ENCODE peak calls at places on chromosomes 6 and 20, in five cellular contexts. Q is IMR-90, W is left ventricle myocardium inferior, P is GM23338, D is AG04450. L is an unnamed sample.

GRCh38 chr6:97958143-97958542 is 675.1 kb upstream of the MMS22L start:
- DNase-seq in W (peak), Q (no peak), P (peak), D (no peak), L (peak)

GRCh38 chr6:121418346-121418745 is 17.1 kb upstream of the GJA1 start:
- DNase-seq in D (no peak), P (no peak), W (no peak), Q (no peak), L (no peak)

GRCh38 chr20:53829706-53830521 is 236.3 kb upstream of the ZNF217 start:
- DNase-seq in W (no peak), P (no peak), D (no peak), Q (peak), L (no peak)

GRCh38 chr6:113734886-113735481 is 122.2 kb upstream of the MARCKS start:
- DNase-seq in P (no peak), W (no peak), D (no peak), Q (peak), L (no peak)

GRCh38 chr6:29696147-29697129 is 15.5 kb upstream of the ZFP57 start:
- DNase-seq in Q (no peak), W (no peak), D (no peak), P (peak), L (no peak)

GRCh38 chr20:53409177-53409576 is 184.5 kb downstream of the ZNF217 start:
- DNase-seq in W (no peak), D (no peak), Q (no peak), P (no peak), L (no peak)

GRCh38 chr6:84026721-84027164 is 6.8 kb upstream of the MRAP2 start:
- DNase-seq in Q (no peak), W (no peak), D (no peak), P (no peak), L (no peak)

GRCh38 chr6:45422541-45423110 is 44.9 kb upstream of the SUPT3H start:
- DNase-seq in Q (peak), P (peak), D (no peak), W (peak), L (peak)

GRCh38 chr20:35558416-35558815 is 16.5 kb downstream of the ERGIC3 start:
- DNase-seq in D (no peak), Q (no peak), P (no peak), W (no peak), L (no peak)

GRCh38 chr6:163985040-163985439 is 570.5 kb downstream of the QKI start:
- DNase-seq in W (no peak), P (no peak), D (no peak), Q (no peak), L (no peak)

GRCh38 chr6:14254505-14254904 is 136.9 kb downstream of the CD83 start:
- DNase-seq in Q (no peak), P (no peak), D (no peak), W (no peak), L (no peak)

GRCh38 chr6:78132681-78133410 is 480.0 kb downstream of the MEI4 start:
- DNase-seq in P (no peak), W (no peak), Q (no peak), D (no peak), L (no peak)

GRCh38 chr6:12545837-12546658 is 170.5 kb upstream of the PHACTR1 start:
- DNase-seq in P (no peak), Q (peak), D (peak), W (no peak), L (no peak)

GRCh38 chr20:2756056-2756611 is 44.3 kb downstream of the CPXM1 start:
- DNase-seq in W (no peak), P (peak), D (peak), Q (peak), L (no peak)

GRCh38 chr6:79138146-79138545 is 60.1 kb upstream of the PHIP start:
- DNase-seq in D (no peak), Q (no peak), W (no peak), P (no peak), L (no peak)

GRCh38 chr6:111555041-111555440 is 50.6 kb downstream of the TRAF3IP2 start:
- DNase-seq in P (no peak), W (no peak), D (no peak), Q (peak), L (no peak)

GRCh38 chr6:120671519-120671918 is 662.8 kb downstream of the TBC1D32 start:
- DNase-seq in Q (no peak), P (peak), D (no peak), W (no peak), L (no peak)

GRCh38 chr6:38056361-38056760 is 236.8 kb downstream of the ZFAND3 start:
- DNase-seq in Q (no peak), P (no peak), W (no peak), D (no peak), L (no peak)

GRCh38 chr6:38054526-38054925 is 235.0 kb downstream of the ZFAND3 start:
- DNase-seq in P (no peak), D (no peak), W (no peak), Q (no peak), L (no peak)

GRCh38 chr6:38047562-38047961 is 228.0 kb downstream of the ZFAND3 start:
- DNase-seq in P (no peak), Q (no peak), D (no peak), W (no peak), L (no peak)

GRCh38 chr6:38055210-38055609 is 235.7 kb downstream of the ZFAND3 start:
- DNase-seq in Q (no peak), P (peak), W (no peak), D (no peak), L (no peak)

DNA sequence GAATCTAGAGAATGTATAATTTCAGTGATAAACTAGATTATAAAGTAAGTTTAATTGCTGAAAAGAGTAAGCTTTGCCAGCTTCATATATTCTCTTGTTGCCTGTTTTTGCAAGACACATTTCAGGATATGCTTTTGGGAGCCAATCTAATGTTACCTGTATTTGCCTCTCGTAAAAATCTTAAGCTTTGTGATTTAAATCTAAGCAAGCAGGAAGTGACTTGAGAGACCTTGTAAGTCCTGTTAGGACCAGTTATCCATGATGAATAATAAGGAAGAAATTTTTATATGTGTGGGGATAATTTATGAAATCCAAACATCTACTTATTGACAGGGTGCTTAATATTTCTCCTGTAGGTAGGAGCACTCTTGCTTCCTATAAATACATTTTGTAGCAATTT is 232.5 kb downstream of the ZFAND3 start:
- DNase-seq in D (no peak), P (no peak), Q (no peak), W (no peak), L (no peak)
- H3K27ac ChIP-seq in D (no peak), P (no peak), Q (no peak), W (no peak), L (no peak)

GRCh38 chr20:40694246-40694645 is 5.2 kb upstream of the MAFB start:
- DNase-seq in Q (no peak), D (no peak), W (no peak), P (no peak), L (no peak)
- H3K4me3 ChIP-seq in Q (no peak), D (no peak), W (no peak), P (no peak), L (no peak)

GRCh38 chr6:53115113-53115512 is 33.5 kb downstream of the GCM1 start:
- DNase-seq in P (no peak), Q (no peak), W (no peak), D (no peak), L (no peak)

GRCh38 chr6:53115741-53116140 is 32.9 kb downstream of the GCM1 start:
- DNase-seq in P (no peak), W (no peak), Q (no peak), D (no peak), L (no peak)

GRCh38 chr6:53124131-53124800 is 24.4 kb downstream of the GCM1 start:
- DNase-seq in W (no peak), Q (no peak), D (no peak), P (no peak), L (no peak)

GRCh38 chr6:53119349-53119748 is 29.3 kb downstream of the GCM1 start:
- DNase-seq in W (no peak), Q (no peak), D (no peak), P (no peak), L (no peak)

GRCh38 chr6:53119772-53120409 is 28.8 kb downstream of the GCM1 start:
- DNase-seq in P (peak), W (no peak), D (peak), Q (peak), L (no peak)
- H3K27ac ChIP-seq in P (no peak), W (no peak), D (no peak), Q (no peak), L (no peak)

GRCh38 chr6:30881392-30881986 is 2.8 kb upstream of the DDR1 start:
- DNase-seq in W (no peak), D (no peak), P (no peak), Q (no peak), L (no peak)

GRCh38 chr6:30883743-30884520 is at the start of gene DDR1:
- DNase-seq in W (peak), D (no peak), P (peak), Q (peak), L (peak)

GRCh38 chr6:30881987-30882763 is 2.1 kb upstream of the DDR1 start:
- DNase-seq in D (peak), W (no peak), P (peak), Q (peak), L (no peak)

GRCh38 chr6:30883476-30883742 is 910 bp upstream of the DDR1 start:
- DNase-seq in W (no peak), Q (no peak), P (no peak), D (no peak), L (no peak)

GRCh38 chr6:30882764-30883475 is 1.4 kb upstream of the DDR1 start:
- DNase-seq in D (no peak), Q (no peak), W (no peak), P (peak), L (no peak)
- H3K4me3 ChIP-seq in D (no peak), Q (no peak), W (no peak), P (peak), L (no peak)

GRCh38 chr20:50277064-50277415 is 86.4 kb downstream of the CEBPB start:
- DNase-seq in W (no peak), P (no peak), D (no peak), Q (no peak), L (no peak)

GRCh38 chr20:50272413-50273120 is 81.9 kb downstream of the CEBPB start:
- DNase-seq in P (no peak), Q (no peak), D (no peak), W (no peak), L (no peak)

GRCh38 chr20:50273601-50274491 is 83.2 kb downstream of the CEBPB start:
- DNase-seq in Q (no peak), D (no peak), P (no peak), W (no peak), L (no peak)

GRCh38 chr20:50276119-50277063 is 85.8 kb downstream of the CEBPB start:
- DNase-seq in Q (no peak), D (no peak), W (no peak), P (no peak), L (no peak)

DNA sequence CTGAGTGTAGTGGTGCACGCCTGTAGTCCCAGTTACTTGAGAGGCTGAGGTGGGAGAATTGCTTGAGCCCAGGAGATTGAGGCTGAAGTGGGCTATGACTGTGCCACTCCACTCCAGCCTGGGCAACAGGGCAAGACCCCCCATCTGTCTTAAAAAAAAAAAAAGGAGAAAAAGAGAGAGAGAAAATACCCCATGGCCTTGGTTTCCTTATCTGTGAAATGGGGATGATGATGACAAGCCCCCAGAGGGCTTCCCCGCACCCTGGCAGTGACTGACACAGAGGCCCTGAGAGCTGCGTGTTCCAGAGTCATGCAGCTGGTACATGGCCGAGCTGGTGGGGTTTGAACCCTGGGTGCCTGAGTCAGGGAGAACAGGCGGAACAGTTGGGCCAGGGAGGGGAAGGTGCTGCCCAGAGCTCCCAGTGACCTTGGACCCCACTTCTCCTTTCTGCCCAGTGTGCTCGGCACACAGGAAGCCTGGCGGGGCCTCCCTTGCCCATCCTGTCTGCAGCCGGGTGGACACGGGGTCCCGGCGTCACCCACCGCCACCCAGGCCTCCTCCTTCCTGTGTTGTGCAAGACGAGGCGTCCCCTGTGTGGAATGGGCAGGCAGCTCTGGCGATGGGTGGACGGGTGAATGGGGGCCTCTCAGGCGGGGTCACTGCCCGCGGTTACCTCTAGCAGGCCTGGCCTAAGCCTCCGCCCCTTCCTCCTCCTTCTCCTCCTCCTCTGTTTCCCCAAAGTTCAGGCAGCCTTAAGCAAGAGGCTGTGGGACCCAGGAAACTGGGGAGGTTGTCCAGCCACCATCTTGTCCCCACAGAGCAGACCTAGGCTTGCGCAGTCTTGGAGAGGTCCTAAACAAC is 84.2 kb downstream of the CEBPB start:
- DNase-seq in W (peak), Q (no peak), P (no peak), D (no peak), L (peak)
- H3K27ac ChIP-seq in W (peak), Q (no peak), P (no peak), D (no peak), L (peak)

GRCh38 chr20:38202153-38202981 is 37.3 kb upstream of the TGM2 start:
- DNase-seq in W (no peak), P (no peak), Q (no peak), D (no peak), L (no peak)
- H3K4me3 ChIP-seq in W (no peak), P (no peak), Q (no peak), D (no peak), L (no peak)

GRCh38 chr6:128932061-128932460 is 49.1 kb downstream of the LAMA2 start:
- DNase-seq in W (no peak), P (no peak), D (no peak), Q (peak), L (no peak)
- H3K27ac ChIP-seq in W (peak), P (no peak), D (no peak), Q (no peak), L (no peak)